ENCODE peak calls at places on chromosome 4, in six cellular contexts. R is SK-N-SH, C is PC-3, V is MM.1S, Q is fibroblast of lung, E is neural progenitor cell. Z is an unnamed sample.

GRCh38 chr4:2338754-2339457 is 77.0 kb upstream of the MXD4 start:
- DNase-seq in Q (no peak), V (no peak), R (no peak), E (no peak), C (no peak), Z (no peak)

GRCh38 chr4:183390374-183390773 is 54.1 kb upstream of the CDKN2AIP start:
- DNase-seq in E (no peak), V (no peak), R (no peak), Q (no peak), C (no peak), Z (no peak)

GRCh38 chr4:150251752-150252190 is 173.5 kb downstream of the DCLK2 start:
- DNase-seq in E (peak; percentile 45), V (no peak), C (no peak), R (no peak), Q (no peak), Z (no peak)

GRCh38 chr4:121266982-121267381 is 102.9 kb upstream of the TNIP3 start:
- DNase-seq in E (no peak), R (no peak), V (no peak), C (no peak), Q (no peak), Z (peak; percentile 17)

GRCh38 chr4:25859429-25860148 is 3.2 kb downstream of the SEL1L3 start:
- DNase-seq in C (no peak), E (no peak), Q (peak; percentile 60), V (peak; percentile 61), R (peak; percentile 31), Z (peak; percentile 92)

GRCh38 chr4:8362483-8362882 is 78.0 kb downstream of the ACOX3 start:
- DNase-seq in V (no peak), R (no peak), C (peak; percentile 93), Q (peak; percentile 37), E (no peak), Z (no peak)

GRCh38 chr4:11336435-11336834 is 92.3 kb downstream of the HS3ST1 start:
- DNase-seq in Q (no peak), C (no peak), V (no peak), R (no peak), E (no peak), Z (no peak)

GRCh38 chr4:105145913-105146285 is 777 bp upstream of the TET2 start:
- DNase-seq in E (peak; percentile 49), C (no peak), V (no peak), Q (peak; percentile 15), R (no peak), Z (peak; percentile 49)

GRCh38 chr4:91830681-91831395 is 472.9 kb upstream of the GRID2 start:
- DNase-seq in V (no peak), C (no peak), Q (peak; percentile 13), E (no peak), R (no peak), Z (no peak)

GRCh38 chr4:169791064-169791463 is 33.3 kb upstream of the HPF1 start:
- DNase-seq in E (no peak), C (no peak), R (no peak), V (no peak), Q (no peak), Z (no peak)

GRCh38 chr4:13432453-13432852 is 51.7 kb downstream of the RAB28 start:
- DNase-seq in R (no peak), Q (peak; percentile 60), V (no peak), C (no peak), E (no peak), Z (peak; percentile 57)

GRCh38 chr4:15729910-15730533 is 27.2 kb downstream of the BST1 start:
- DNase-seq in E (peak; percentile 63), R (peak; percentile 66), C (peak; percentile 63), V (peak; percentile 61), Q (peak; percentile 20), Z (peak; percentile 80)

GRCh38 chr4:74228691-74229640 is 71.0 kb downstream of the MTHFD2L start:
- DNase-seq in Q (peak; percentile 63), R (peak; percentile 30), V (peak; percentile 85), E (peak; percentile 79), C (peak; percentile 97), Z (peak; percentile 92)

GRCh38 chr4:168451744-168452394 is 28.4 kb downstream of the DDX60L start:
- DNase-seq in V (no peak), Q (peak; percentile 85), R (no peak), E (no peak), C (peak; percentile 84), Z (no peak)

DNA sequence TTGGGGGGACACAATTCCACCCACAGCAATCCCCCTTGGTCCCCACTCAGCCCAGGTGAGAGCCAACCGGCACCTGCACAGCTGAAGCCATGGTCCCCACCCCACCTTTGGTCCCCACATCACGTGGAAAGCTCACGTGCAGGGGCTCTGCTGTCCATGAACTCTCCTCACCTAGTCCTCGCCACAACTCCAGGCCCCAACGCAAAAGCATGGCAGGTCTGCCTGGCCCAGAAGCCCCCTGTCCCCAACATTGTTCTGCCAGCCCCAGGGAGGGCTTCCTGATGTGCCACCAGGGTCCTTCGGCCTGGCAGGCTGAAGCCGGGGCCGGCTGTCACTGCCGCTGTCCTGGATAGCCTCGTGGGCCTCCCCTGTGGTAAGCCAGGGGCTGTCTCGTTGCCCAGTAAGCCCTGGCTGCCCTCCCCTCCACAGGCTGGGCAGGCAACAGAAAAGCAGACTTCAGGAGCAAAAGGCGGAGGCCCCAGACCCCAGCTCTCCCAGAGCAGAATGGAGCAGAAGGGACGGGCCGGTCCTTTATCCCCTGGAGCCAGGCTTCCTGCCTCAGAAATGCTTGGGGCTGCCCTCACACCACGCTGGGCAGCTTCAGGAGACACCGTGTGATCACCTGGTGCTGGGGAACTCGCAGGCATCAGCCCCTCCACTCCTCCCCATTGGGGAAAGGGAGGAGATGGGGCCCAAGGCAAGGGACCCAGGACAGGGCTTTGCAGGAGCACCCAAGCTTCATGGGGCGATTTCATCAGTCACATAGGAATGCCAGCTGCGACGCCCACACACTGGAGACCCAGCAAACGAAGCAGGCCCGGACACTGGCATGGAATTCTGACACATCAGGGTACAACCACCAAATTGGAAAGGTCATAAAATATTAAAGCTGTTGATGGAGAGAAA is 103.7 kb downstream of the ADRA2C start:
- DNase-seq in C (no peak), Q (no peak), R (no peak), E (no peak), V (no peak), Z (no peak)
- H3K9ac ChIP-seq in C (no peak overlapping the region), Q (no peak overlapping the region), R (no peak overlapping the region), E (no peak overlapping the region), V (no peak overlapping the region), Z (no peak overlapping the region)

DNA sequence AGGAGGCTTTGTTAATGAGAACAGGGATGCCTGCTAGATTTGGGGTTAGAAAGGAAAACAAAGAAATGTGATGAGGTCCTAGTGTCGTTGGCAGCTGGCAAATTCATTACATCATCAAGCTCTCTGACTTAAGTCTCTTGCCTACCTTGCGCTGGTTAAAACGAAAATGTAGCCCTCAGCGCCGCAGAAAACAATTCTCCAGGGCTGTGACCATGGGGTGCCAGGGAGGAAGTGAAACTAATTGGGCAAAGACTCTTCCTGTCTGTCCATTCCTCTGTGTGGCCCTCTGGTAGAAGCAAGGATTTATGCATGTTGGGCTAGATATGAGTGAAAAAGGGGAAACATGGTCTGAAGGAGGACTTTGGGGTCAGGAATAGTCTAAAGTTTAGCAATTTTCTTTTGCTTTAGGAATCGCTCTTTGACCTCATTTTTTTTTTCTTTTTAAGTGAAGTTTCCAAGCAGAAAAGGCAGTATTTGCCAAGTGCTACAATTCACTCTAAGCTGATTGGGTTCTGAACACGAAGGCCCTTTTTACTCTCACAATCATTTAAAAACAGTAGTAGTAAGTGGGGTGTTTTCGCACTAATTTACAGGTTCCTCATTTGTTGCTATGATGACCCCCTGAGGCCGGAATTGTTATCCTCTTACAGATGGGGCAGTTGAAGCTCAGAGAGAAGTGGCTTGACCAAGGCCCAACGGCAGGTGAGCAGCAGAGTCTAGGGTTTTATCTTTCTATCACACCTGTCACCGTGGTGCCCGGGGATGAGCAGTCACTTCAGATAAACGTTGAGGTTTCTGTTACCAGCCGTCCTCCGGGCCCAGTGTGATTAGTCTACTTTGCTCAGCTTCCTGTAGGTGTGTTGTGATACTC is 27.3 kb upstream of the CHRNA9 start:
- DNase-seq in C (no peak), Q (no peak), R (no peak), E (no peak), V (peak; percentile 93), Z (peak; percentile 96)
- H3K4me3 ChIP-seq in C (no peak overlapping the region), Q (no peak overlapping the region), R (no peak overlapping the region), E (no peak overlapping the region), V (peak overlapping the region; percentile 65), Z (peak overlapping the region; percentile 64)

GRCh38 chr4:73221734-73222133 is 36.9 kb downstream of the ANKRD17 start:
- DNase-seq in R (no peak), E (no peak), Q (no peak), V (no peak), C (no peak), Z (no peak)
- H3K9ac ChIP-seq in R (peak overlapping the region; percentile 84), E (no peak overlapping the region), Q (no peak overlapping the region), V (no peak overlapping the region), C (peak overlapping the region; percentile 75), Z (no peak overlapping the region)

GRCh38 chr4:47939456-47939855 is 25.1 kb upstream of the NFXL1 start:
- DNase-seq in V (no peak), C (no peak), Q (no peak), R (no peak), E (no peak), Z (no peak)

GRCh38 chr4:47945930-47946726 is 31.7 kb upstream of the NFXL1 start:
- DNase-seq in E (no peak), V (no peak), R (no peak), Q (no peak), C (no peak), Z (no peak)

GRCh38 chr4:47942420-47942819 is 28.0 kb upstream of the NFXL1 start:
- DNase-seq in R (no peak), E (peak; percentile 24), C (no peak), Q (no peak), V (no peak), Z (no peak)
- H3K4me3 ChIP-seq in R (no peak overlapping the region), E (no peak overlapping the region), C (no peak overlapping the region), Q (no peak overlapping the region), V (no peak overlapping the region), Z (no peak overlapping the region)

GRCh38 chr4:78331186-78331585 is 220.4 kb upstream of the ANXA3 start:
- DNase-seq in Q (no peak), R (no peak), C (no peak), V (no peak), E (no peak), Z (no peak)

GRCh38 chr4:78332974-78333373 is 218.6 kb upstream of the ANXA3 start:
- DNase-seq in C (no peak), V (no peak), E (no peak), Q (no peak), R (no peak), Z (no peak)

GRCh38 chr4:78337216-78337615 is 214.4 kb upstream of the ANXA3 start:
- DNase-seq in E (no peak), V (no peak), C (no peak), Q (no peak), R (no peak), Z (no peak)

GRCh38 chr4:78336093-78336943 is 215.3 kb upstream of the ANXA3 start:
- DNase-seq in Q (peak; percentile 51), V (no peak), R (no peak), C (no peak), E (no peak), Z (no peak)

GRCh38 chr4:78331965-78332364 is 219.6 kb upstream of the ANXA3 start:
- DNase-seq in E (no peak), Q (no peak), V (no peak), R (no peak), C (no peak), Z (no peak)
- H3K9ac ChIP-seq in E (no peak overlapping the region), Q (no peak overlapping the region), V (no peak overlapping the region), R (no peak overlapping the region), C (no peak overlapping the region), Z (no peak overlapping the region)